ENCODE peak calls at places on chromosomes 11 and 22, in ten cellular contexts. P is mammary epithelial cell, E is tibial nerve, Z is NB4, X is astrocyte of the spinal cord, K is psoas muscle, D is LNCaP clone FGC, M is left lung, O is progenitor cell of endocrine pancreas, T is OCI-LY7. A is an unnamed sample.

GRCh38 chr11:84673753-84674152 is 953.4 kb downstream of the DLG2 start:
- DNase-seq in T (no peak), M (no peak), X (peak; percentile 33), P (no peak), K (no peak), O (no peak), Z (no peak), E (no peak), D (no peak), A (no peak)

GRCh38 chr11:9808943-9809342 is 145.1 kb downstream of the SWAP70 start:
- DNase-seq in E (no peak), O (no peak), X (peak; percentile 71), K (no peak), M (no peak), D (no peak), P (peak; percentile 24), T (no peak), Z (peak; percentile 14), A (no peak)

GRCh38 chr11:100484948-100485347 is 202.1 kb upstream of the ARHGAP42 start:
- DNase-seq in P (peak; percentile 74), D (no peak), E (no peak), K (no peak), T (no peak), O (no peak), Z (no peak), X (no peak), M (no peak), A (no peak)

GRCh38 chr22:48210812-48211211 is 1448.4 kb downstream of the TBC1D22A start:
- DNase-seq in E (no peak), Z (no peak), P (no peak), O (no peak), X (no peak), K (no peak), D (no peak), M (no peak), T (no peak), A (no peak)

GRCh38 chr22:22748297-22748743 is 103.9 kb downstream of the GGTLC2 start:
- DNase-seq in O (no peak), K (no peak), D (no peak), M (no peak), Z (peak; percentile 55), P (peak; percentile 31), E (peak; percentile 75), X (peak; percentile 33), T (peak; percentile 61), A (peak; percentile 63)

GRCh38 chr11:134802116-134802515 is 390.1 kb upstream of the B3GAT1 start:
- DNase-seq in K (no peak), D (no peak), O (no peak), E (no peak), Z (no peak), M (no peak), P (no peak), T (no peak), X (no peak), A (peak; percentile 23)

GRCh38 chr22:44988671-44989070 is 21.1 kb downstream of the PHF21B start:
- DNase-seq in M (no peak), T (no peak), K (no peak), E (no peak), X (no peak), Z (no peak), P (no peak), O (no peak), D (no peak), A (no peak)

GRCh38 chr11:44773351-44773965 is 46.7 kb downstream of the TSPAN18 start:
- DNase-seq in Z (no peak), E (no peak), P (no peak), D (no peak), M (no peak), K (no peak), O (no peak), T (no peak), X (no peak), A (no peak)

GRCh38 chr11:76769071-76769560 is 14.0 kb upstream of the TSKU start:
- DNase-seq in K (no peak), E (no peak), O (no peak), P (no peak), T (no peak), D (no peak), X (peak; percentile 54), Z (peak; percentile 74), M (no peak), A (no peak)

GRCh38 chr22:19811811-19812771 is 42.6 kb downstream of the GNB1L start:
- DNase-seq in X (no peak), D (no peak), O (no peak), M (no peak), T (no peak), Z (no peak), E (no peak), K (no peak), P (no peak), A (peak; percentile 2)

GRCh38 chr11:34890812-34891211 is 25.4 kb downstream of the APIP start:
- DNase-seq in P (peak; percentile 21), K (no peak), T (peak; percentile 29), D (peak; percentile 36), X (peak; percentile 58), O (no peak), E (no peak), M (no peak), Z (peak; percentile 35), A (no peak)

GRCh38 chr11:46210133-46210636 is 67.3 kb upstream of the CREB3L1 start:
- DNase-seq in K (no peak), P (peak; percentile 78), X (peak; percentile 28), O (no peak), E (no peak), M (no peak), T (no peak), D (no peak), Z (peak; percentile 96), A (no peak)

GRCh38 chr11:74175923-74176322 is 4.8 kb downstream of the PPME1 start:
- DNase-seq in X (no peak), D (no peak), E (no peak), Z (no peak), M (no peak), T (no peak), P (no peak), K (no peak), O (no peak), A (no peak)

GRCh38 chr11:133285359-133285758 is 246.9 kb downstream of the OPCML start:
- DNase-seq in Z (no peak), T (no peak), X (no peak), O (no peak), D (no peak), E (no peak), K (no peak), M (no peak), P (no peak), A (no peak)

GRCh38 chr11:2897048-2897447 is 11.5 kb upstream of the CDKN1C start:
- DNase-seq in Z (no peak), K (no peak), O (no peak), D (no peak), E (no peak), M (no peak), P (no peak), T (no peak), X (no peak), A (no peak)

GRCh38 chr11:86228967-86229330 is 15.6 kb upstream of the EED start:
- DNase-seq in T (no peak), X (no peak), K (no peak), D (no peak), E (no peak), M (no peak), P (no peak), Z (no peak), O (no peak), A (no peak)

GRCh38 chr11:86232556-86232955 is 12.0 kb upstream of the EED start:
- DNase-seq in O (no peak), P (no peak), T (no peak), D (no peak), E (no peak), Z (no peak), M (no peak), X (no peak), K (no peak), A (no peak)

GRCh38 chr11:86230921-86231320 is 13.6 kb upstream of the EED start:
- DNase-seq in T (no peak), D (no peak), K (no peak), P (peak; percentile 55), M (no peak), E (no peak), X (no peak), Z (no peak), O (no peak), A (no peak)

GRCh38 chr11:86228269-86228966 is 16.1 kb upstream of the EED start:
- DNase-seq in Z (no peak), P (peak; percentile 27), E (no peak), K (no peak), T (no peak), X (no peak), D (no peak), M (no peak), O (no peak), A (no peak)

GRCh38 chr11:86230196-86230813 is 14.2 kb upstream of the EED start:
- DNase-seq in O (no peak), D (no peak), E (no peak), X (no peak), M (no peak), T (no peak), P (peak; percentile 75), K (no peak), Z (no peak), A (no peak)
- TF ChIP-seq CTCF in O (no peak), D (no peak), E (no peak), X (peak; percentile 31), M (no peak), T (no peak), P (peak; percentile 80), K (no peak), Z (no peak), A (no peak)

GRCh38 chr11:57407521-57407920 is 17.1 kb upstream of the PRG2 start:
- DNase-seq in E (no peak), P (no peak), Z (no peak), O (no peak), D (no peak), T (no peak), M (no peak), K (no peak), X (no peak), A (no peak)
- TF ChIP-seq CTCF in E (no peak), P (no peak), Z (no peak), O (no peak), D (no peak), T (no peak), M (no peak), K (no peak), X (no peak), A (no peak)

GRCh38 chr11:124747406-124748099 is 4.5 kb downstream of the VSIG2 start:
- DNase-seq in D (no peak), T (no peak), O (no peak), K (no peak), P (no peak), M (no peak), Z (no peak), X (no peak), E (no peak), A (no peak)
- TF ChIP-seq CTCF in D (no peak), T (no peak), O (no peak), K (no peak), P (no peak), M (no peak), Z (no peak), X (no peak), E (no peak), A (no peak)

DNA sequence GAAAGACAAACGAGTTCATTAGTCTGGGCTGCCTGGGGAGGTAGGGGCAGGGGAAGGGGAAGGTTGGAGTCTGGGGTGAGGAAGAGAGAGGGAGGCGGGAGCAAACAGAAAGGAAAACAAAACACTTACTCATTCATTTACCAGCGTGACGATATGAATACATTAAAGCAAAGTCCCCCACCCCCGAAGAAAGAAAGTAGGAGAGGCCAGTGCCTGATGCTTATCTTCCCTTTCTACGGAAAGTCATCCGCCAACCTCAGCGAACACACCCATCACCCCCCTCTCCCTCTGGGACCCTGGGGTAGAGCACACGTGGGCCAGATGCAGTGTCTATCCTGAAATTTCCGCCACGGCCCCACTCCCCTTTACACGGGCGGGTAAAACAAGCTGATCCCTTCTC is 13.7 kb downstream of the ABCC8 start:
- DNase-seq in K (no peak), E (no peak), T (no peak), Z (no peak), P (no peak), X (no peak), M (no peak), D (no peak), O (no peak), A (no peak)
- TF ChIP-seq CTCF in K (no peak), E (no peak), T (no peak), Z (no peak), P (no peak), X (no peak), M (no peak), D (no peak), O (no peak), A (no peak)

A was measured in endothelial cell.